ENCODE peak calls at places on chromosome 10, in nine cellular contexts. O, R, X, P, A, Q, F, H and D are unnamed samples.

GRCh38 chr10:31536297-31536696 is 217.3 kb downstream of the ZEB1 start:
- DNase-seq in O (no peak), R (no peak), X (no peak), P (no peak), A (no peak), Q (no peak), F (no peak), H (peak), D (no peak)

GRCh38 chr10:80694930-80695329 is 157.2 kb downstream of the SH2D4B start:
- DNase-seq in O (no peak), R (no peak), X (no peak), P (no peak), A (no peak), Q (no peak), F (no peak), H (no peak), D (no peak)

GRCh38 chr10:6153845-6154244 is 48.9 kb upstream of the PFKFB3 start:
- DNase-seq in O (no peak), R (no peak), X (no peak), P (no peak), A (no peak), Q (no peak), F (no peak), H (no peak), D (no peak)

GRCh38 chr10:72682626-72683025 is 9.3 kb upstream of the MCU start:
- DNase-seq in O (no peak), R (no peak), X (no peak), P (no peak), A (no peak), Q (no peak), F (no peak), H (peak), D (no peak)

GRCh38 chr10:21572578-21572977 is 38.5 kb downstream of the MLLT10 start:
- DNase-seq in O (no peak), R (no peak), X (no peak), P (no peak), A (no peak), Q (no peak), F (no peak), H (peak), D (peak)

GRCh38 chr10:94002156-94002555 is 8.4 kb downstream of the PLCE1 start:
- DNase-seq in O (no peak), R (no peak), X (no peak), P (no peak), A (no peak), Q (no peak), F (no peak), H (no peak), D (peak)

GRCh38 chr10:128489324-128490247 is 363.4 kb upstream of the MKI67 start:
- DNase-seq in O (no peak), R (no peak), X (no peak), P (no peak), A (no peak), Q (no peak), F (no peak), H (no peak), D (no peak)

GRCh38 chr10:107740962-107741690 is 576.6 kb upstream of the SORCS1 start:
- DNase-seq in O (no peak), R (no peak), X (no peak), P (no peak), A (peak), Q (no peak), F (no peak), H (peak), D (no peak)

GRCh38 chr10:48792687-48793096 is 108.0 kb downstream of the WDFY4 start:
- DNase-seq in O (no peak), R (no peak), X (no peak), P (no peak), A (no peak), Q (no peak), F (peak), H (peak), D (peak)

GRCh38 chr10:87657370-87657769 is 2.3 kb upstream of the PAPSS2 start:
- DNase-seq in O (no peak), R (no peak), X (no peak), P (no peak), A (peak), Q (no peak), F (no peak), H (peak), D (peak)

GRCh38 chr10:45421231-45422097 is 47.4 kb downstream of the ALOX5 start:
- DNase-seq in O (peak), R (peak), X (peak), P (no peak), A (no peak), Q (no peak), F (no peak), H (no peak), D (no peak)

GRCh38 chr10:49359349-49360231 is 36.3 kb downstream of the DRGX start:
- DNase-seq in O (no peak), R (no peak), X (no peak), P (no peak), A (no peak), Q (no peak), F (no peak), H (peak), D (no peak)